ENCODE peak calls at places on chromosomes 5 and 9, in five cellular contexts. V, L, S, T and P are unnamed samples.

GRCh38 chr5:32057157-32058096 is 116.7 kb downstream of the GOLPH3 start:
- DNase-seq in L (peak; percentile 53), S (no peak), T (no peak), V (no peak), P (no peak)

GRCh38 chr5:126220725-126221124 is 202.5 kb upstream of the GRAMD2B start:
- DNase-seq in L (no peak), T (no peak), V (no peak), S (no peak), P (no peak)

GRCh38 chr5:109352024-109352423 is 57.8 kb downstream of the PJA2 start:
- DNase-seq in L (no peak), T (no peak), S (no peak), V (no peak), P (no peak)

GRCh38 chr5:1295650-1296037 is 776 bp upstream of the TERT start:
- DNase-seq in T (no peak), V (no peak), S (no peak), L (no peak), P (peak; percentile 83)

GRCh38 chr5:14060218-14060617 is 82.9 kb upstream of the TRIO start:
- DNase-seq in L (peak; percentile 16), S (no peak), T (no peak), V (no peak), P (no peak)

GRCh38 chr5:343461-344401 is 22.2 kb downstream of the AHRR start:
- DNase-seq in L (peak; percentile 63), T (peak; percentile 63), V (peak; percentile 57), S (peak; percentile 62), P (peak; percentile 94)

GRCh38 chr9:131951155-131951554 is 128.5 kb downstream of the MED27 start:
- DNase-seq in S (no peak), T (no peak), V (no peak), L (no peak), P (no peak)

GRCh38 chr5:151741678-151742423 is 16.6 kb downstream of the ATOX1 start:
- DNase-seq in S (no peak), V (no peak), T (no peak), L (peak; percentile 58), P (no peak)

GRCh38 chr5:116176124-116176523 is 91.3 kb downstream of the COMMD10 start:
- DNase-seq in S (no peak), T (no peak), L (peak; percentile 20), V (no peak), P (no peak)

GRCh38 chr5:79689541-79690466 is at the start of gene CMYA5:
- DNase-seq in L (no peak), T (no peak), S (no peak), V (peak; percentile 40), P (no peak)

GRCh38 chr5:130762031-130762430 is 403.0 kb downstream of the HINT1 start:
- DNase-seq in V (no peak), T (no peak), S (no peak), L (peak; percentile 26), P (no peak)

GRCh38 chr5:124927735-124928134 is 181.3 kb upstream of the ZNF608 start:
- DNase-seq in T (no peak), L (peak; percentile 74), S (no peak), V (no peak), P (no peak)

GRCh38 chr5:110017854-110018253 is 328.1 kb downstream of the MAN2A1 start:
- DNase-seq in T (no peak), L (no peak), V (no peak), S (no peak), P (no peak)

GRCh38 chr5:117261948-117262606 is 687.5 kb upstream of the SEMA6A start:
- DNase-seq in T (no peak), L (peak; percentile 84), V (no peak), S (no peak), P (no peak)

GRCh38 chr9:123928471-123929176 is 1.3 kb downstream of the DENND1A start:
- DNase-seq in V (no peak), S (no peak), T (no peak), L (peak; percentile 22), P (no peak)

GRCh38 chr5:177987326-177987725 is 8.7 kb downstream of the PROP1 start:
- DNase-seq in V (no peak), T (no peak), S (no peak), L (no peak), P (peak; percentile 25)

GRCh38 chr5:127746756-127747155 is 43.6 kb downstream of the CCDC192 start:
- DNase-seq in T (no peak), S (peak; percentile 29), L (peak; percentile 43), V (no peak), P (no peak)

GRCh38 chr5:160311491-160312138 is 749 bp downstream of the CCNJL start:
- DNase-seq in S (peak; percentile 41), L (no peak), T (no peak), V (peak; percentile 30), P (no peak)

GRCh38 chr9:114384836-114385411 is 2.9 kb downstream of the AKNA start:
- DNase-seq in T (no peak), S (no peak), L (no peak), V (no peak), P (no peak)

GRCh38 chr5:129110742-129111141 is 16.2 kb downstream of the ISOC1 start:
- DNase-seq in S (no peak), T (no peak), L (no peak), V (no peak), P (no peak)

GRCh38 chr9:129520981-129521380 is 99.9 kb downstream of the C9orf50 start:
- DNase-seq in S (no peak), T (no peak), L (no peak), V (no peak), P (no peak)

GRCh38 chr9:93116049-93116961 is 17.7 kb downstream of the NINJ1 start:
- DNase-seq in L (peak; percentile 73), T (peak; percentile 38), V (peak; percentile 88), S (peak; percentile 57), P (no peak)

GRCh38 chr5:40405985-40406384 is 273.7 kb upstream of the PTGER4 start:
- DNase-seq in S (no peak), V (no peak), T (no peak), L (no peak), P (no peak)

GRCh38 chr9:81393985-81394811 is 295.1 kb downstream of the TLE1 start:
- DNase-seq in L (no peak), T (no peak), S (no peak), V (peak; percentile 58), P (no peak)

DNA sequence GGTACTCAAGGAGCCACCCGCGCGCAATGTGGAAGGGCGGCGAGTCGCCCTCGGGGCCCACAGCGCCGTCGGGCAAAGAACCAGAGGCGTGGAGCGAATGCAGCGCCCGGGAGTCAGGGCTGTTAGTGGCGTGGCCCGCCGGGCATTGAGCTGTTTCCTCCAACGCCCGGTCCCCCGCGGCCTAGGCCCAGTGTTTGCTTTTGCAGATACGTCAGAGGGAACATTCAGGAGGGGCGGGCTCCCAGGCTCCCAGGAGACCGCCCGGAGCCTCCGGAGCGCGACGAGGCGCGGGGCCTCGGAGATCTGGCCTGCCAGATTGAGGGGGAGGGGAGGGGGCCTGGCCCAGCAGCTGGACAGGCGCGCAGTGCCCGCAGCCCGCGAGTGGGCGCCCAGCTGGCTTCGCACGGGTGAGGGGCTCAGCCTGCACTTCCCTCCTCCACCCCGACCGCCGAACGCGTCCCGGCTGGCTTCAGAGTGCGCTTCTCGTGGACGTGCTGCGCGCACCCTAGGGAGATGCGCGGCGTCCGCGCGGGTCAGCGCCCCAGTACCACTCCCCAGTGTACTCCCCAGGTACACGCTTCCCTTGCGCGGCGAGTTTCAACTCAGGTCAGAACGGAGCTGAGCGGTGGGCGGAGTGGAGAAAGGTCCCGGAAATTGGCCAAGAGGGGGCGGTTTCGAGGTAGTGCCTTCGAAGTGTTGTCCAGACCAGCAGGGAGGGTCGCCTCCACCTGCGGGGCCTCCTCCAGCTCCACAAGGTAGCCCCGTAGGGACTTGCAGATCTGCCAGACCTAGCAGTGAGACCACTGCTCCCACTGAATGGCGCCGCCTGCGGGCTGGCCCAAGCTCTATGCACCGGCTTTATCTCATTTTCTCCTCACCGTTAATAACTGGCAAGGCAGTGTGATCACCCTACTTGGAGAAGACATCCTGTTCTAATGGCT is 130.4 kb downstream of the TMEM174 start:
- DNase-seq in S (peak; percentile 54), V (peak; percentile 20), L (no peak), T (peak; percentile 40), P (no peak)
- TF ChIP-seq CTCF in S (peak; percentile 47), V (no peak), L (no peak), T (no peak), P (peak; percentile 37)

GRCh38 chr5:68554566-68555279 is 339.2 kb downstream of the PIK3R1 start:
- DNase-seq in S (peak; percentile 49), V (peak; percentile 70), L (peak; percentile 77), T (no peak), P (no peak)
- TF ChIP-seq CTCF in S (no peak), V (no peak), L (no peak), T (no peak), P (no peak)

DNA sequence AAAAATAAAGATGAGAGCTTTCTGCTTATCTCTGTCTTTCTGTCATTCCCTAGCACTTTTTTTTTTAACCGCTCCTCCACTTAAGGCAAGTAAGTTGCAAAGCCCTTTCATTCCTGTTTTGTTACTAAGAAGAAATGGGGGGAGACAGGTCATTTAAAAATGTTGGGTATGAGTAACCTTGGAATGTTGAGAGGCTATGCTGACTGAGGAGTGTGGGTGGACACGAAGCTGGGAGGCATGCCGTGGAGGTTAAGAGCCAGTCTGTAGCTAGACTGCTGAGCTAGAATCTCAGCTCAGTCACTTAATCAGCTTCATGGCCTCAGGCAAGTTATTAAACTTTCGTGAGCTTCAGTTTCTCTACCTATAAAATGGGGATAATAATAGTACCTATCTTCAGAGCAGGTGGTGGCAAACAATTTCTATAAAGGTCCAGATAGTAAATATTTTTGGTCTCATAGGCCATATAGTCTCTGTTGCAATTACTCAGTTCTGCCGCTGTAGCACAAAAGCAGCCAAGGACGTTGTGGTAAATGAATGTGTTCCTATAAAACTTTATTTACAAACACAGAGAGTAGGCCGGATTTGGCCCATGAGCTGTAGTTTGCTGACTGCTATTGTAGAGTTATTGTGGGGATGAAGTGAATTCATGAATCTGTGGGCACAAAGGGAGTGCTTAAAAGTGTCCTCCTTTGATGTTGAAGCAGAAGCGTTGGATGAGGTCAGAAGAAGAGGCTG is 220.0 kb downstream of the GABBR2 start:
- DNase-seq in S (peak; percentile 38), L (peak; percentile 45), T (no peak), V (no peak), P (no peak)
- TF ChIP-seq CTCF in S (no peak), L (no peak), T (no peak), V (no peak), P (no peak)

DNA sequence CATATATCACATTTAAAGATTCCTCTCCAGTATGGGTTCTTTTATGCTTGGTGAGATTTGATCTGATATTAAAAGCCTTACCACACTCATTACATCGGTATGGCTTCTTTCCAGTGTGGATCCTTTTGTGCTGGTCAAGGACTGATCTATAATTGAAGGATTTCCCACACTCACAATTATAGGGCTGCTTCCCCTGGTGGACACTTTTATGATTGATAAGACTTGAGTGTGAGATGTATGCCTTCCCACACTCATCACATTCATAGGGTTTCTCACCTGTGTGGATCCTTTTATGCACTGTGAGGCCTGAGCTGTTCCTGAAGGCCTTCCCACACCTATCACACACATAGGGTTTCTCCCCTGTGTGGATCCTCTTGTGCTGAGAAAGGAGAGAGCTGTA is 12.2 kb downstream of the ZFP62 start:
- DNase-seq in V (no peak), L (no peak), T (no peak), S (peak; percentile 17), P (no peak)
- TF ChIP-seq CTCF in V (no peak), L (peak; percentile 10), T (no peak), S (no peak), P (no peak)